ENCODE peak calls at places on chromosome 10, in ten cellular contexts. F, I, H, U, G, T, M, E, V and Y are unnamed samples.

GRCh38 chr10:97319671-97320479 is 804 bp downstream of the FRAT1 start:
- DNase-seq in G (peak), I (peak), E (peak), H (peak), U (peak), T (no peak), V (peak), F (peak), M (peak), Y (peak)

GRCh38 chr10:28676297-28676967 is 889 bp upstream of the BAMBI start:
- DNase-seq in T (no peak), F (peak), U (peak), G (no peak), M (peak), H (peak), V (no peak), E (no peak), I (peak), Y (peak)

GRCh38 chr10:96339956-96340904 is 18.6 kb downstream of the OPALIN start:
- DNase-seq in G (no peak), M (peak), V (peak), F (peak), E (peak), I (peak), T (peak), H (peak), U (peak), Y (peak)

GRCh38 chr10:73655257-73655989 is 406 bp downstream of the SYNPO2L start:
- DNase-seq in F (no peak), U (no peak), G (no peak), E (no peak), M (peak), V (no peak), I (peak), T (no peak), H (no peak), Y (peak)

GRCh38 chr10:73768881-73769280 is 13.0 kb upstream of the CHCHD1 start:
- DNase-seq in I (no peak), E (peak), M (no peak), F (no peak), U (no peak), T (no peak), V (no peak), G (peak), H (peak), Y (no peak)

GRCh38 chr10:71999360-72000072 is 35.3 kb downstream of the CHST3 start:
- DNase-seq in T (no peak), M (no peak), F (peak), U (peak), H (peak), G (no peak), E (no peak), I (peak), V (no peak), Y (no peak)

GRCh38 chr10:85741626-85742300 is 624.8 kb downstream of the GRID1 start:
- DNase-seq in H (peak), F (no peak), E (no peak), U (no peak), G (no peak), I (no peak), V (no peak), T (no peak), M (no peak), Y (no peak)

GRCh38 chr10:87058171-87058570 is 36.5 kb downstream of the GLUD1 start:
- DNase-seq in T (no peak), I (no peak), U (no peak), V (no peak), M (no peak), E (no peak), H (no peak), G (no peak), F (peak), Y (no peak)

GRCh38 chr10:21078410-21079329 is 181.6 kb upstream of the NEBL start:
- DNase-seq in F (peak), H (peak), T (peak), U (peak), G (no peak), E (no peak), I (peak), M (peak), V (no peak), Y (peak)

GRCh38 chr10:7070950-7071349 is 339.9 kb downstream of the SFMBT2 start:
- DNase-seq in G (no peak), V (no peak), T (no peak), I (no peak), E (no peak), F (no peak), M (no peak), U (no peak), H (no peak), Y (no peak)